ENCODE peak calls at places on chromosomes 4 and X, in five cellular contexts. One of them, this sample, is unnamed. For H3K36me3, the result is how much of the 10 kb centered on the place peaks cover.

GRCh38 chrX:2708601-2709200 is 17.6 kb downstream of the CD99 start:
- DNase-seq in upper lobe of right lung: no peak
- DNase-seq in esophagus squamous epithelium: no peak
- DNase-seq in kidney: no peak
- DNase-seq in adrenal gland: no peak
- DNase-seq in this sample: no peak

GRCh38 chr4:19936471-19936870 is 315.2 kb upstream of the SLIT2 start:
- DNase-seq in adrenal gland: no peak
- DNase-seq in kidney: no peak
- DNase-seq in upper lobe of right lung: no peak
- DNase-seq in esophagus squamous epithelium: no peak
- DNase-seq in this sample: no peak

GRCh38 chrX:68832516-68833447 is 4.0 kb downstream of the EFNB1 start:
- DNase-seq in esophagus squamous epithelium: no peak
- DNase-seq in upper lobe of right lung: no peak
- DNase-seq in adrenal gland: peak
- DNase-seq in kidney: no peak
- DNase-seq in this sample: no peak

GRCh38 chr4:84403656-84404055 is 95.4 kb downstream of the NKX6-1 start:
- DNase-seq in esophagus squamous epithelium: no peak
- DNase-seq in adrenal gland: no peak
- DNase-seq in kidney: no peak
- DNase-seq in upper lobe of right lung: no peak
- DNase-seq in this sample: no peak

GRCh38 chr4:154367659-154368058 is 123.9 kb downstream of the DCHS2 start:
- DNase-seq in esophagus squamous epithelium: no peak
- DNase-seq in adrenal gland: no peak
- DNase-seq in kidney: no peak
- DNase-seq in upper lobe of right lung: no peak
- DNase-seq in this sample: no peak

GRCh38 chr4:8215001-8215427 is 15.9 kb downstream of the SH3TC1 start:
- DNase-seq in adrenal gland: peak
- DNase-seq in upper lobe of right lung: peak
- DNase-seq in kidney: peak
- DNase-seq in esophagus squamous epithelium: no peak
- DNase-seq in this sample: no peak

GRCh38 chr4:87835732-87836131 is 3.0 kb downstream of the MEPE start:
- DNase-seq in upper lobe of right lung: no peak
- DNase-seq in adrenal gland: no peak
- DNase-seq in esophagus squamous epithelium: no peak
- DNase-seq in kidney: no peak
- DNase-seq in this sample: no peak

GRCh38 chr4:23373269-23373668 is 516.6 kb downstream of the PPARGC1A start:
- DNase-seq in kidney: peak
- DNase-seq in upper lobe of right lung: peak
- DNase-seq in esophagus squamous epithelium: no peak
- DNase-seq in adrenal gland: no peak
- DNase-seq in this sample: no peak

DNA sequence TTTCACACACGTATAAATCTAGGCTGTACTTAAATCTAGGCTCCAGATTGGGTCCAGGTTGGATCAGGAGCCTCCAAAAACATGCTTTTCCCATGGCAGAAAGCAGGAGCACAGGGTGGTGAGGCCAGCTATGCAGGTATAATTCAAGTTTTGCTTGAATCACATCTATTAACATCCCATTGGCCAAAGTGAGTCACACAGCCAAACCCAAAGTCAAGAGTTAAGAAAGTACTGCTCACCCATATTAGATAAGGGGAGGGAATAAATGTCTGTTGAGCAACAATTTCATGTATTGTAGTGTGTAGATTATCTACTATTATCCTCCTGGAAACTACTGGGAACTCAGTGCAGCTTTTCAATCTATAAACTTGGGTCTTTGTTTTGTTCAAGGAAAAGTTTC is 12.8 kb downstream of the SUPT20HL2 start:
- DNase-seq in adrenal gland: no peak
- DNase-seq in esophagus squamous epithelium: no peak
- DNase-seq in upper lobe of right lung: no peak
- DNase-seq in kidney: no peak
- DNase-seq in this sample: no peak
- TF ChIP-seq CTCF in adrenal gland: no peak
- TF ChIP-seq CTCF in esophagus squamous epithelium: no peak
- TF ChIP-seq CTCF in upper lobe of right lung: no peak
- TF ChIP-seq CTCF in kidney: no peak
- TF ChIP-seq CTCF in this sample: no peak

GRCh38 chr4:184778325-184778724 is 44.4 kb upstream of the CENPU start:
- DNase-seq in adrenal gland: no peak
- DNase-seq in upper lobe of right lung: no peak
- DNase-seq in kidney: no peak
- DNase-seq in esophagus squamous epithelium: no peak
- DNase-seq in this sample: no peak

GRCh38 chr4:184774152-184774551 is 40.3 kb upstream of the CENPU start:
- DNase-seq in upper lobe of right lung: no peak
- DNase-seq in adrenal gland: no peak
- DNase-seq in esophagus squamous epithelium: no peak
- DNase-seq in kidney: no peak
- DNase-seq in this sample: no peak

GRCh38 chr4:184776821-184777220 is 42.9 kb upstream of the CENPU start:
- DNase-seq in esophagus squamous epithelium: no peak
- DNase-seq in kidney: no peak
- DNase-seq in adrenal gland: no peak
- DNase-seq in upper lobe of right lung: no peak
- DNase-seq in this sample: no peak

GRCh38 chr4:184775854-184776555 is 42.1 kb upstream of the CENPU start:
- DNase-seq in upper lobe of right lung: no peak
- DNase-seq in esophagus squamous epithelium: no peak
- DNase-seq in adrenal gland: no peak
- DNase-seq in kidney: no peak
- DNase-seq in this sample: no peak
- H3K36me3 ChIP-seq in upper lobe of right lung: half or more
- H3K36me3 ChIP-seq in esophagus squamous epithelium: half or more
- H3K36me3 ChIP-seq in adrenal gland: under half
- H3K36me3 ChIP-seq in kidney: under half
- H3K36me3 ChIP-seq in this sample: under half

GRCh38 chr4:6269651-6270511 is at the start of gene WFS1:
- DNase-seq in adrenal gland: peak
- DNase-seq in upper lobe of right lung: peak
- DNase-seq in esophagus squamous epithelium: peak
- DNase-seq in kidney: peak
- DNase-seq in this sample: peak

GRCh38 chr4:6270691-6271121 is 1.1 kb downstream of the WFS1 start:
- DNase-seq in adrenal gland: peak
- DNase-seq in kidney: peak
- DNase-seq in upper lobe of right lung: no peak
- DNase-seq in esophagus squamous epithelium: no peak
- DNase-seq in this sample: no peak

GRCh38 chr4:6272863-6273660 is 3.4 kb downstream of the WFS1 start:
- DNase-seq in esophagus squamous epithelium: no peak
- DNase-seq in kidney: peak
- DNase-seq in adrenal gland: no peak
- DNase-seq in upper lobe of right lung: no peak
- DNase-seq in this sample: no peak

GRCh38 chr4:6271701-6272465 is 2.2 kb downstream of the WFS1 start:
- DNase-seq in adrenal gland: peak
- DNase-seq in upper lobe of right lung: peak
- DNase-seq in kidney: peak
- DNase-seq in esophagus squamous epithelium: no peak
- DNase-seq in this sample: no peak

DNA sequence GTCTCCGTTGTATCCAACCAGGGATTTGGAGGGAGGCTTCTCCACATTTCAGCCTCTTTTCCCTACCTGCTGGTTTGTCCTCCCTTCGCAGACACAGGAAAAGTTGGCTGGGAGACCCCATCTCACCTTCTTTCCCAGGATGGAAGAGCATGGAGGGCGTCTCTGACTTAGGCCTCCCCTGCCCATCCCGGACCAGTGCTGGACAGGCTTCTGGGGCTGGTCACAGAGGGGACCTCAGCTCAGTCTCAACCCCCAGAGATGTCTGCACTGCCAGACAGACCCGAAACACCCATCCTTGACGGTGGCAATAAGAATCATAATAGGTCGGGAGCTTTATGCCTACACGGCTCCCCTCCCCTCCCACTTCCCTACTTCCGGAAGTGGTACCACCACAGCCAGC is 1.6 kb downstream of the WFS1 start:
- DNase-seq in kidney: no peak
- DNase-seq in upper lobe of right lung: no peak
- DNase-seq in adrenal gland: no peak
- DNase-seq in esophagus squamous epithelium: no peak
- DNase-seq in this sample: no peak
- H3K4me3 ChIP-seq in kidney: peak
- H3K4me3 ChIP-seq in upper lobe of right lung: peak
- H3K4me3 ChIP-seq in adrenal gland: no peak
- H3K4me3 ChIP-seq in esophagus squamous epithelium: peak
- H3K4me3 ChIP-seq in this sample: no peak

GRCh38 chr4:5719329-5720055 is 8.5 kb downstream of the EVC start:
- DNase-seq in upper lobe of right lung: no peak
- DNase-seq in esophagus squamous epithelium: no peak
- DNase-seq in adrenal gland: no peak
- DNase-seq in kidney: no peak
- DNase-seq in this sample: peak
- TF ChIP-seq CTCF in upper lobe of right lung: no peak
- TF ChIP-seq CTCF in esophagus squamous epithelium: no peak
- TF ChIP-seq CTCF in adrenal gland: no peak
- TF ChIP-seq CTCF in kidney: no peak
- TF ChIP-seq CTCF in this sample: peak

This sample was measured in GM06990.